ENCODE peak calls at places on chromosomes 6 and 20, in five cellular contexts. One of them, this sample, is unnamed.

GRCh38 chr6:132919476-132919875 is 105.1 kb downstream of the RPS12 start:
- DNase-seq in mesendoderm: no peak
- DNase-seq in neuronal stem cell: no peak
- DNase-seq in H1: no peak
- DNase-seq in trophoblast cell: peak
- DNase-seq in this sample: no peak

GRCh38 chr20:49526568-49526967 is 41.4 kb downstream of the PTGIS start:
- DNase-seq in trophoblast cell: no peak
- DNase-seq in mesendoderm: no peak
- DNase-seq in neuronal stem cell: no peak
- DNase-seq in H1: no peak
- DNase-seq in this sample: no peak

GRCh38 chr6:37807656-37808055 is 11.9 kb upstream of the ZFAND3 start:
- DNase-seq in neuronal stem cell: no peak
- DNase-seq in H1: no peak
- DNase-seq in mesendoderm: no peak
- DNase-seq in trophoblast cell: no peak
- DNase-seq in this sample: peak

GRCh38 chr6:56729719-56730118 is 87.0 kb upstream of the DST start:
- DNase-seq in neuronal stem cell: no peak
- DNase-seq in trophoblast cell: peak
- DNase-seq in mesendoderm: no peak
- DNase-seq in H1: no peak
- DNase-seq in this sample: no peak

GRCh38 chr20:40540163-40540562 is 148.9 kb downstream of the MAFB start:
- DNase-seq in trophoblast cell: no peak
- DNase-seq in H1: no peak
- DNase-seq in neuronal stem cell: no peak
- DNase-seq in mesendoderm: no peak
- DNase-seq in this sample: no peak

GRCh38 chr20:35947907-35948306 is 6.4 kb downstream of the SCAND1 start:
- DNase-seq in mesendoderm: no peak
- DNase-seq in trophoblast cell: no peak
- DNase-seq in neuronal stem cell: no peak
- DNase-seq in H1: no peak
- DNase-seq in this sample: no peak

GRCh38 chr6:110898111-110898510 is 23.5 kb downstream of the AMD1 start:
- DNase-seq in neuronal stem cell: no peak
- DNase-seq in trophoblast cell: no peak
- DNase-seq in H1: no peak
- DNase-seq in mesendoderm: no peak
- DNase-seq in this sample: no peak

GRCh38 chr20:37692447-37693166 is 1.2 kb upstream of the CTNNBL1 start:
- DNase-seq in trophoblast cell: no peak
- DNase-seq in mesendoderm: no peak
- DNase-seq in H1: no peak
- DNase-seq in neuronal stem cell: no peak
- DNase-seq in this sample: no peak

GRCh38 chr6:43328528-43328927 is 19.9 kb upstream of the CRIP3 start:
- DNase-seq in neuronal stem cell: no peak
- DNase-seq in H1: no peak
- DNase-seq in trophoblast cell: peak
- DNase-seq in mesendoderm: peak
- DNase-seq in this sample: no peak

GRCh38 chr20:39264506-39265172 is 302.5 kb downstream of the DHX35 start:
- DNase-seq in neuronal stem cell: peak
- DNase-seq in H1: peak
- DNase-seq in trophoblast cell: peak
- DNase-seq in mesendoderm: peak
- DNase-seq in this sample: peak

GRCh38 chr20:11008444-11008843 is 334.6 kb upstream of the JAG1 start:
- DNase-seq in neuronal stem cell: no peak
- DNase-seq in mesendoderm: no peak
- DNase-seq in trophoblast cell: no peak
- DNase-seq in H1: no peak
- DNase-seq in this sample: no peak

GRCh38 chr20:40414843-40415615 is 274.0 kb downstream of the MAFB start:
- DNase-seq in H1: no peak
- DNase-seq in neuronal stem cell: no peak
- DNase-seq in mesendoderm: no peak
- DNase-seq in trophoblast cell: no peak
- DNase-seq in this sample: no peak

GRCh38 chr20:1895674-1896496 is 678 bp downstream of the SIRPA start:
- DNase-seq in mesendoderm: peak
- DNase-seq in neuronal stem cell: no peak
- DNase-seq in trophoblast cell: no peak
- DNase-seq in H1: peak
- DNase-seq in this sample: peak
- H3K9ac ChIP-seq in mesendoderm: peak
- H3K9ac ChIP-seq in neuronal stem cell: peak
- H3K9ac ChIP-seq in trophoblast cell: peak
- H3K9ac ChIP-seq in H1: no peak
- H3K9ac ChIP-seq in this sample: no peak

GRCh38 chr6:118894425-118895240 is 681 bp downstream of the ASF1A start:
- DNase-seq in neuronal stem cell: peak
- DNase-seq in mesendoderm: peak
- DNase-seq in trophoblast cell: peak
- DNase-seq in H1: peak
- DNase-seq in this sample: peak

GRCh38 chr6:118893882-118894424 is at the start of gene ASF1A:
- DNase-seq in mesendoderm: peak
- DNase-seq in H1: peak
- DNase-seq in neuronal stem cell: peak
- DNase-seq in trophoblast cell: peak
- DNase-seq in this sample: peak

GRCh38 chr6:118890997-118891790 is 2.8 kb upstream of the ASF1A start:
- DNase-seq in mesendoderm: no peak
- DNase-seq in neuronal stem cell: no peak
- DNase-seq in H1: no peak
- DNase-seq in trophoblast cell: no peak
- DNase-seq in this sample: no peak

GRCh38 chr6:118893095-118893881 is 664 bp upstream of the ASF1A start:
- DNase-seq in neuronal stem cell: no peak
- DNase-seq in trophoblast cell: peak
- DNase-seq in mesendoderm: peak
- DNase-seq in H1: no peak
- DNase-seq in this sample: peak

DNA sequence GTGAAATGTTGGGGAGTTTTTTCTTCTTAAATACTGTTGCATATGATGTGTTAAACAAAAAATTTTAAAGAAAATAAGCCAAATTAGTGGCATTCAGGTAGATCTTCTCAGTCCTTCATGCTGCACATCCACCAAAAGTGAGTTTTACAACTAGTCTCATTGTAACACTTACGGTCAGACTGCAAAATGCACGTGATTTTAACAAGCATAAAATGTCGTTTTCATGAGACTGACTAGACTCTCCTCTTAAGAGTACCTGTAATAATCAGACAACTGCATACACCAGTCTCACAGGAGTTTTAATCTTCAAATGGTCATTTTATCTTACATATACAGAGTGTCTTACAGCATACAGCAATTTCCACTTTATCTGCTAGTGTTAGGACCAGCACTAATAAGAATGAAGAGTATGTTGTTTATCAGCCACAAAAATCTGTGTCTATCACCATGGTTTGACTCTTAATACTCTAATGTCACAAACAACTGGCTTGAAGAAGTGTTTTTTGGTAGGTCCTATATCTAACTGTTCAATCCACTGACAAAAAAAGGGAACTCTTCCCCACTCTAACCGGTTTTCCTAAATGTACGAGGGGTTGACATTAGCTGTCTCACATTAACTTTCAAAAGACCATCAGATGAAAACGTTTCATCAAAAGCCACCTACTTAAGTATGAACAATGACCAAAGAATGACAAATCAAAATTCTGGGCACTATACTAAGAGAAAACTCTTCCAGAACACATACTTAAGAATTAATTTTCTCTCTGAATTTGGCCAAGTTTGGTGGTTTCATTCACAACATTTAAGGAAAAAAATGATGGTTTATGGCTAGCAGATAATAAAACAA is 1.5 kb upstream of the ASF1A start:
- DNase-seq in mesendoderm: no peak
- DNase-seq in H1: no peak
- DNase-seq in neuronal stem cell: no peak
- DNase-seq in trophoblast cell: no peak
- DNase-seq in this sample: no peak
- H3K23ac ChIP-seq in mesendoderm: no peak
- H3K23ac ChIP-seq in H1: no peak
- H3K23ac ChIP-seq in neuronal stem cell: no peak
- H3K23ac ChIP-seq in trophoblast cell: no peak
- H3K23ac ChIP-seq in this sample: no peak

GRCh38 chr6:15615837-15616236 is 47.0 kb downstream of the DTNBP1 start:
- DNase-seq in trophoblast cell: no peak
- DNase-seq in mesendoderm: peak
- DNase-seq in neuronal stem cell: no peak
- DNase-seq in H1: no peak
- DNase-seq in this sample: no peak
- H4K8ac ChIP-seq in trophoblast cell: no peak
- H4K8ac ChIP-seq in mesendoderm: no peak
- H4K8ac ChIP-seq in neuronal stem cell: no peak
- H4K8ac ChIP-seq in H1: no peak
- H4K8ac ChIP-seq in this sample: no peak

GRCh38 chr6:27582928-27583725 is 110.2 kb upstream of the ZNF184 start:
- DNase-seq in trophoblast cell: no peak
- DNase-seq in mesendoderm: peak
- DNase-seq in H1: peak
- DNase-seq in neuronal stem cell: no peak
- DNase-seq in this sample: peak
- H3K9ac ChIP-seq in trophoblast cell: no peak
- H3K9ac ChIP-seq in mesendoderm: peak
- H3K9ac ChIP-seq in H1: no peak
- H3K9ac ChIP-seq in neuronal stem cell: no peak
- H3K9ac ChIP-seq in this sample: peak

GRCh38 chr6:109008537-109008950 is 86.1 kb downstream of the SESN1 start:
- DNase-seq in mesendoderm: no peak
- DNase-seq in H1: no peak
- DNase-seq in neuronal stem cell: no peak
- DNase-seq in trophoblast cell: no peak
- DNase-seq in this sample: no peak
- H3K23ac ChIP-seq in mesendoderm: peak
- H3K23ac ChIP-seq in H1: no peak
- H3K23ac ChIP-seq in neuronal stem cell: no peak
- H3K23ac ChIP-seq in trophoblast cell: no peak
- H3K23ac ChIP-seq in this sample: no peak

DNA sequence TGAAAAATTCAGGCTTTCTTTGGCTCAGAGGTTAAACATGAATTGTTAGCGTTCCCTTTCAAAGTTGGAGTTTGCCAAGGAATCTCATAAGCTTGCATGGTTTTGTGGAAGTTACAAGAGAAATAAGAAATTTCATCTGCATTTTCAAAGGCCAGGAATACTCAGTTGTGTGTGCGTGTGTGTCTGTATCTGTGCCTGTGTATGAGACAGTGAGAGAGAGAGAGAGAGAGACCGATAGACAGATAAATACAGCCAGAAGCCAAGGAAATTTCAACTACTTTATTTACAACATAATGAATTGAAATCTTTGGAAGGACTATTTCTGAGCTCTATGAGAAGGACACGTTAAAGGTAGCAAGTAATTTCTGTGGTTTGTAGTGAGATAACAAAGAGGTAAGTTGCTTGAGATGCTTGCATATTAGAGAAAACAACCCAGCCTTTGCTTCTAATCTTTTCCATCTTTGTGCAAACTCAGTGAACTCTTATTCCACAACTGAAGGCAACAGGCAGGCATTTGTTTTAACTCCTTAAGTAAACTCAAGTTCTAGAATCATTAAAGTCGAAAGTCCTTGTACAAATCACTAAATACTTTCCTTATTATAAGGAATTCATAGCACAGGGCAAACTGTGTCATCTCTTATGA is 171.1 kb upstream of the CITED2 start:
- DNase-seq in H1: no peak
- DNase-seq in neuronal stem cell: no peak
- DNase-seq in mesendoderm: no peak
- DNase-seq in trophoblast cell: no peak
- DNase-seq in this sample: no peak
- H4K8ac ChIP-seq in H1: no peak
- H4K8ac ChIP-seq in neuronal stem cell: no peak
- H4K8ac ChIP-seq in mesendoderm: peak
- H4K8ac ChIP-seq in trophoblast cell: no peak
- H4K8ac ChIP-seq in this sample: no peak

DNA sequence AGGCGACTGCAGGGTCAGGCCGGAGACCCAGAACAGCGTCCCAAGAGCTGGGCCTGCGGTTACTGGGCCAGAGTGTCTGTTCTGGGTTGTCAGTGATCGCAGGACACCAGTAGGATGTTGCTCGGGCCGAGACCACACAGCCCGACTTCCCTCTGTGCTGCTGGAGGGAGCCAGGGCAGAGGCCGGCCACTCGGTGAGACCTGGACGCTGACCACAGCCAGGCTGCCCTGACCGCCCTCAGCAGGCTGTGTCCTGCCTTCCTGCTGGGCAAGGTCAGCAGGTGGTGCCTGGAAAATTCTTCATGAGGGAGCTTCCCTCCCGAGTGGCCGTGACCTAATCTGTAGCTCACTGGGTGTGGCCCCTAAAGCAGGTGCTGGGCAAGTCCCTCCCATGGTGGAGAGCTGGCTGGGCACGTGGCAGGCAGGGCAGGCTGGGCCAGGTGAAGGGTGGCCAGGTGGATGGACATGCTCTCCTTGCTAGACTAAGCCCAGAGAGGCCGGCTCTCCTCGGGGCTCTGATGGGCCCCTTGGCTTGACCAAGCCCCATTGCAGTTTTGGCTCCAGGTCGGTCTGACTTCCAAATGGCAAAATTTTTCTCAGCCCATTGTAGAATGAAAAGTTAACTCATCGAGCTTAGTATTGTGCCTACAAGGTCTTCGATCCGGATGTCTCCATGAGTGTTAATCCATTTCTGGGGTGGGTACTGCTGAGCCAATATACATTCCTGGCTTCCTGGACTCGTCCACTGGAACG is 1.9 kb downstream of the SLCO4A1 start:
- DNase-seq in mesendoderm: no peak
- DNase-seq in trophoblast cell: no peak
- DNase-seq in neuronal stem cell: no peak
- DNase-seq in H1: no peak
- DNase-seq in this sample: no peak
- H3K9ac ChIP-seq in mesendoderm: no peak
- H3K9ac ChIP-seq in trophoblast cell: no peak
- H3K9ac ChIP-seq in neuronal stem cell: no peak
- H3K9ac ChIP-seq in H1: no peak
- H3K9ac ChIP-seq in this sample: no peak

This sample was measured in H9.